ENCODE peak calls at places on chromosomes 13 and 19, in six cellular contexts. One of them, this sample, is unnamed.
A peak's percentile ranks its signal among the peaks of the same experiment; 100 is the strongest.

GRCh38 chr19:33413426-33413725 is 39.9 kb downstream of the CEBPG start:
- DNase-seq in tibial nerve: no peak
- DNase-seq in psoas muscle: no peak
- DNase-seq in cardiac muscle cell: no peak
- DNase-seq in astrocyte of the spinal cord: no peak
- DNase-seq in mucosa of descending colon: peak; percentile 46
- DNase-seq in this sample: no peak

GRCh38 chr13:56020425-56020824 is 1120.3 kb upstream of the PRR20A start:
- DNase-seq in tibial nerve: no peak
- DNase-seq in psoas muscle: no peak
- DNase-seq in cardiac muscle cell: no peak
- DNase-seq in astrocyte of the spinal cord: no peak
- DNase-seq in mucosa of descending colon: no peak
- DNase-seq in this sample: no peak

GRCh38 chr13:76884571-76885202 is 1.5 kb downstream of the KCTD12 start:
- DNase-seq in tibial nerve: no peak
- DNase-seq in psoas muscle: no peak
- DNase-seq in cardiac muscle cell: peak; percentile 1
- DNase-seq in astrocyte of the spinal cord: peak; percentile 23
- DNase-seq in mucosa of descending colon: no peak
- DNase-seq in this sample: no peak

GRCh38 chr19:50801107-50801506 is 10.9 kb downstream of the ACP4 start:
- DNase-seq in tibial nerve: no peak
- DNase-seq in psoas muscle: no peak
- DNase-seq in cardiac muscle cell: no peak
- DNase-seq in astrocyte of the spinal cord: no peak
- DNase-seq in mucosa of descending colon: no peak
- DNase-seq in this sample: no peak

GRCh38 chr13:73996569-73996968 is 137.6 kb downstream of the KLF12 start:
- DNase-seq in tibial nerve: no peak
- DNase-seq in psoas muscle: no peak
- DNase-seq in cardiac muscle cell: no peak
- DNase-seq in astrocyte of the spinal cord: no peak
- DNase-seq in mucosa of descending colon: no peak
- DNase-seq in this sample: no peak

GRCh38 chr19:23065306-23065705 is 51.5 kb upstream of the ZNF730 start:
- DNase-seq in tibial nerve: no peak
- DNase-seq in psoas muscle: no peak
- DNase-seq in cardiac muscle cell: no peak
- DNase-seq in astrocyte of the spinal cord: no peak
- DNase-seq in mucosa of descending colon: no peak
- DNase-seq in this sample: no peak

GRCh38 chr13:31377946-31378345 is 178.2 kb downstream of the B3GLCT start:
- DNase-seq in tibial nerve: no peak
- DNase-seq in psoas muscle: no peak
- DNase-seq in cardiac muscle cell: no peak
- DNase-seq in astrocyte of the spinal cord: no peak
- DNase-seq in mucosa of descending colon: no peak
- DNase-seq in this sample: no peak

GRCh38 chr19:43820098-43820860 is 6.8 kb upstream of the ZNF283 start:
- DNase-seq in tibial nerve: no peak
- DNase-seq in psoas muscle: peak; percentile 51
- DNase-seq in cardiac muscle cell: no peak
- DNase-seq in astrocyte of the spinal cord: peak; percentile 39
- DNase-seq in mucosa of descending colon: no peak
- DNase-seq in this sample: no peak

GRCh38 chr13:27360562-27360961 is 63.9 kb upstream of the GTF3A start:
- DNase-seq in tibial nerve: no peak
- DNase-seq in psoas muscle: no peak
- DNase-seq in cardiac muscle cell: no peak
- DNase-seq in astrocyte of the spinal cord: no peak
- DNase-seq in mucosa of descending colon: no peak
- DNase-seq in this sample: no peak

GRCh38 chr13:95195146-95195545 is 106.1 kb downstream of the ABCC4 start:
- DNase-seq in tibial nerve: no peak
- DNase-seq in psoas muscle: no peak
- DNase-seq in cardiac muscle cell: no peak
- DNase-seq in astrocyte of the spinal cord: no peak
- DNase-seq in mucosa of descending colon: no peak
- DNase-seq in this sample: no peak

GRCh38 chr13:26719356-26719945 is 41.1 kb downstream of the GPR12 start:
- DNase-seq in tibial nerve: no peak
- DNase-seq in psoas muscle: no peak
- DNase-seq in cardiac muscle cell: no peak
- DNase-seq in astrocyte of the spinal cord: no peak
- DNase-seq in mucosa of descending colon: no peak
- DNase-seq in this sample: no peak

GRCh38 chr13:27076411-27076810 is 95.2 kb downstream of the USP12 start:
- DNase-seq in tibial nerve: no peak
- DNase-seq in psoas muscle: no peak
- DNase-seq in cardiac muscle cell: no peak
- DNase-seq in astrocyte of the spinal cord: no peak
- DNase-seq in mucosa of descending colon: no peak
- DNase-seq in this sample: no peak

GRCh38 chr13:35518337-35518736 is 41.8 kb upstream of the MAB21L1 start:
- DNase-seq in tibial nerve: no peak
- DNase-seq in psoas muscle: no peak
- DNase-seq in cardiac muscle cell: no peak
- DNase-seq in astrocyte of the spinal cord: peak; percentile 17
- DNase-seq in mucosa of descending colon: no peak
- DNase-seq in this sample: no peak

GRCh38 chr13:107807306-107808073 is 407.8 kb downstream of the LIG4 start:
- DNase-seq in tibial nerve: no peak
- DNase-seq in psoas muscle: no peak
- DNase-seq in cardiac muscle cell: no peak
- DNase-seq in astrocyte of the spinal cord: no peak
- DNase-seq in mucosa of descending colon: no peak
- DNase-seq in this sample: no peak

GRCh38 chr19:37695144-37695899 is 24.2 kb downstream of the ZNF607 start:
- DNase-seq in tibial nerve: no peak
- DNase-seq in psoas muscle: no peak
- DNase-seq in cardiac muscle cell: no peak
- DNase-seq in astrocyte of the spinal cord: no peak
- DNase-seq in mucosa of descending colon: no peak
- DNase-seq in this sample: no peak

GRCh38 chr13:23617551-23618014 is 47.4 kb downstream of the TNFRSF19 start:
- DNase-seq in tibial nerve: no peak
- DNase-seq in psoas muscle: no peak
- DNase-seq in cardiac muscle cell: no peak
- DNase-seq in astrocyte of the spinal cord: peak; percentile 95
- DNase-seq in mucosa of descending colon: no peak
- DNase-seq in this sample: no peak

GRCh38 chr13:97627566-97627965 is 193.6 kb downstream of the RAP2A start:
- DNase-seq in tibial nerve: no peak
- DNase-seq in psoas muscle: peak; percentile 79
- DNase-seq in cardiac muscle cell: peak; percentile 29
- DNase-seq in astrocyte of the spinal cord: peak; percentile 85
- DNase-seq in mucosa of descending colon: no peak
- DNase-seq in this sample: no peak

GRCh38 chr19:46490774-46491173 is 4.9 kb downstream of the PNMA8B start:
- DNase-seq in tibial nerve: no peak
- DNase-seq in psoas muscle: no peak
- DNase-seq in cardiac muscle cell: no peak
- DNase-seq in astrocyte of the spinal cord: no peak
- DNase-seq in mucosa of descending colon: no peak
- DNase-seq in this sample: no peak

GRCh38 chr19:46494115-46494935 is 1.3 kb downstream of the PNMA8B start:
- DNase-seq in tibial nerve: no peak
- DNase-seq in psoas muscle: no peak
- DNase-seq in cardiac muscle cell: no peak
- DNase-seq in astrocyte of the spinal cord: no peak
- DNase-seq in mucosa of descending colon: no peak
- DNase-seq in this sample: no peak

GRCh38 chr19:46493236-46494114 is 2.2 kb downstream of the PNMA8B start:
- DNase-seq in tibial nerve: no peak
- DNase-seq in psoas muscle: peak; percentile 71
- DNase-seq in cardiac muscle cell: no peak
- DNase-seq in astrocyte of the spinal cord: no peak
- DNase-seq in mucosa of descending colon: no peak
- DNase-seq in this sample: peak; percentile 52

GRCh38 chr19:46491975-46492682 is 3.5 kb downstream of the PNMA8B start:
- DNase-seq in tibial nerve: no peak
- DNase-seq in psoas muscle: no peak
- DNase-seq in cardiac muscle cell: no peak
- DNase-seq in astrocyte of the spinal cord: no peak
- DNase-seq in mucosa of descending colon: no peak
- DNase-seq in this sample: no peak

DNA sequence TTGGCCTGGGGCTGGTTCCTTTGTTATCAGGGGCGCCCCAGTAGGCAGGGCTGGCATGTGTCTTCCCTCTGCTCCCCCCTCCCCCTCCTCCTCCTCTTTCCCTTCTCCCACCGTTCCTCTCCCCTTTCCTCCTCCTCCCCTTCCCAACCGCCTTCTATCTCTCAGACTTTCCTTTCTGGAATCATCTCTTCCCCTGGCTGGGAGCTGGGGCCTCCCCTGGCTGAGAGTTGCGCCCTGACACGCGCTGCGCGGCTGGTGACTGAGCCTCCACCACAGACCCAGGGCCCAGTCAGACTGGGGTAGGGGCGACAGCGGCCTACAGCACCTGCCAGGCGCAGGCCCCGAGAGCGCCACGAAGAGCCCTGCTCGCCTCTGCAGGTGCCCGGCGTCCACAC is 2.8 kb downstream of the PNMA8B start:
- DNase-seq in tibial nerve: no peak
- DNase-seq in psoas muscle: no peak
- DNase-seq in cardiac muscle cell: no peak
- DNase-seq in astrocyte of the spinal cord: no peak
- DNase-seq in mucosa of descending colon: no peak
- DNase-seq in this sample: no peak
- H3K4me3 ChIP-seq in tibial nerve: peak overlapping the region; percentile 29
- H3K4me3 ChIP-seq in psoas muscle: peak overlapping the region; percentile 62
- H3K4me3 ChIP-seq in cardiac muscle cell: no peak overlapping the region
- H3K4me3 ChIP-seq in astrocyte of the spinal cord: no peak overlapping the region
- H3K4me3 ChIP-seq in mucosa of descending colon: no peak overlapping the region
- H3K4me3 ChIP-seq in this sample: peak overlapping the region; percentile 21

DNA sequence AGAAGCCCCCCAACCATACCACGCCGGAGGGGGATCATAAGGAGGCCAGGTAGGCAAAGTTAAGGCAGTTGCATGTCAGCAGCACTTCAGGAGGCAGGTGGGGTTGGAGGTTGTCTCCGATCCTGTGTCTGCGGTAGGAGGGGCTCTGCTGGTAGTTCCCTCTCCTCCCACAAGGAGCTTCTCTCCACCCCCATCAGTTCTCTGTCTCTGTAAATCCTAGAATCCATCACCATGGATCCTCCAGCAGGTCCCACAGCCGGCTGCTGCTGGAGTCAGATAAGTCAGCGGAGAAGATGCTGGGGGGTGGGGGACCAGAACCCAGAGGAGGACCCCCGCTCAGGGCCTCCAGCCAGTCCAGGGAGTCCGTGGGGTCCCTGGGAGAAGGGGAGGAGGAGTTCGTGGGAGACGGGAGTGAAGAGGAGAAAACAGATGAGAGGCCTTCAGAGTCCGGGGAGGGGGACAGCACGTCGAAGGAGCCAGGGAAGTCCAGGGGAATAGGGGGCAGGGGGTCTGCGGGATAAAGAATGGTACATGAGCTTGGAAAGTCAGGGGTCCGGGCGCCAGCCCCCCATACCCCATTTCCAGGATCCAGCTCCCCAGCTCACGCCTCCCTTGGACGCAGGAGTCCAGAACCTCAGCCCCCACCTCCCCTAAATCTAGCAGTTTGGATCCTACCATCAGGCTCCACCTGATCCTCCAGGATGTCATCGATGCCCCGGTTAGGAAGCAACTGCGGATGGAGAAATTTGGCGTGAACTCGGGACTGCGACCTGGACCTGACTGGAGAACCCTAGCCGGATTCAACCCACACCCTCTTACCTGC is 6.3 kb downstream of the MAMSTR start:
- DNase-seq in tibial nerve: no peak
- DNase-seq in psoas muscle: peak; percentile 53
- DNase-seq in cardiac muscle cell: no peak
- DNase-seq in astrocyte of the spinal cord: no peak
- DNase-seq in mucosa of descending colon: no peak
- DNase-seq in this sample: no peak
- H3K4me3 ChIP-seq in tibial nerve: peak overlapping the region; percentile 54
- H3K4me3 ChIP-seq in psoas muscle: peak overlapping the region; percentile 78
- H3K4me3 ChIP-seq in cardiac muscle cell: peak overlapping the region; percentile 53
- H3K4me3 ChIP-seq in astrocyte of the spinal cord: peak overlapping the region; percentile 73
- H3K4me3 ChIP-seq in mucosa of descending colon: peak overlapping the region; percentile 31
- H3K4me3 ChIP-seq in this sample: peak overlapping the region; percentile 62

GRCh38 chr13:75445717-75446529 is 36.0 kb downstream of the TBC1D4 start:
- DNase-seq in tibial nerve: no peak
- DNase-seq in psoas muscle: no peak
- DNase-seq in cardiac muscle cell: no peak
- DNase-seq in astrocyte of the spinal cord: no peak
- DNase-seq in mucosa of descending colon: no peak
- DNase-seq in this sample: no peak
- H3K4me3 ChIP-seq in tibial nerve: no peak overlapping the region
- H3K4me3 ChIP-seq in psoas muscle: peak overlapping the region; percentile 58
- H3K4me3 ChIP-seq in cardiac muscle cell: no peak overlapping the region
- H3K4me3 ChIP-seq in astrocyte of the spinal cord: no peak overlapping the region
- H3K4me3 ChIP-seq in mucosa of descending colon: no peak overlapping the region
- H3K4me3 ChIP-seq in this sample: peak overlapping the region; percentile 1

GRCh38 chr19:13887529-13887928 is 10.6 kb downstream of the NANOS3 start:
- DNase-seq in tibial nerve: no peak
- DNase-seq in psoas muscle: no peak
- DNase-seq in cardiac muscle cell: no peak
- DNase-seq in astrocyte of the spinal cord: no peak
- DNase-seq in mucosa of descending colon: no peak
- DNase-seq in this sample: no peak
- H3K4me3 ChIP-seq in tibial nerve: no peak overlapping the region
- H3K4me3 ChIP-seq in psoas muscle: no peak overlapping the region
- H3K4me3 ChIP-seq in cardiac muscle cell: no peak overlapping the region
- H3K4me3 ChIP-seq in astrocyte of the spinal cord: no peak overlapping the region
- H3K4me3 ChIP-seq in mucosa of descending colon: no peak overlapping the region
- H3K4me3 ChIP-seq in this sample: peak overlapping the region; percentile 14

DNA sequence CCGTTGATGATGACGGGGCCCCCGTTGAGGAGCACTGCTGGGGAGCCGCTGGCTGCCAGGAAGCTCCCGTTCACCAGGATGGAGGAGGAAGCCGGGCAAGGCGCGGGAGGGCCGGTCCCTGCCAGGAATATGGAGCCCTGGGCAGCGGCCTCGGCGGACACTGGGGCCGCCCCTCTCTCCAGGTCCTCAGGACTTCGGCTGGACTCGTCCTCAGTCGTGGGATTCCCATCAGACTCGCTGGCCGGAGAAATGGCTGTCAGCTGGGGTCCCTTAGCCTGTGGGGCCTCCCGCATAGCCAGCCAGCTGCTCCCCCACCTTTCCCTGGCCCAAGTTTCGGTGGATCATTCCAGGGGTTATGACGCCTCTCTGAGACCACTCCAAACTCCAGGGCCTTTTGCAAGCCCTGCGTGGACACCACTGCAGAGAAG is 2.1 kb downstream of the SIX5 start:
- DNase-seq in tibial nerve: no peak
- DNase-seq in psoas muscle: no peak
- DNase-seq in cardiac muscle cell: peak; percentile 27
- DNase-seq in astrocyte of the spinal cord: peak; percentile 16
- DNase-seq in mucosa of descending colon: no peak
- DNase-seq in this sample: no peak
- H3K4me3 ChIP-seq in tibial nerve: peak overlapping the region; percentile 91
- H3K4me3 ChIP-seq in psoas muscle: peak overlapping the region; percentile 87
- H3K4me3 ChIP-seq in cardiac muscle cell: peak overlapping the region; percentile 59
- H3K4me3 ChIP-seq in astrocyte of the spinal cord: peak overlapping the region; percentile 75
- H3K4me3 ChIP-seq in mucosa of descending colon: no peak overlapping the region
- H3K4me3 ChIP-seq in this sample: peak overlapping the region; percentile 86

GRCh38 chr13:46896346-46897138 is at the start of gene HTR2A:
- DNase-seq in tibial nerve: no peak
- DNase-seq in psoas muscle: peak; percentile 61
- DNase-seq in cardiac muscle cell: peak; percentile 7
- DNase-seq in astrocyte of the spinal cord: peak; percentile 65
- DNase-seq in mucosa of descending colon: peak; percentile 52
- DNase-seq in this sample: peak; percentile 47
- H3K4me3 ChIP-seq in tibial nerve: peak within 1 kb of the TSS; percentile 24
- H3K4me3 ChIP-seq in psoas muscle: peak within 1 kb of the TSS; percentile 66
- H3K4me3 ChIP-seq in cardiac muscle cell: no peak within 1 kb of the TSS
- H3K4me3 ChIP-seq in astrocyte of the spinal cord: peak within 1 kb of the TSS; percentile 41
- H3K4me3 ChIP-seq in mucosa of descending colon: no peak within 1 kb of the TSS
- H3K4me3 ChIP-seq in this sample: peak within 1 kb of the TSS; percentile 32